ENCODE peak calls at places on chromosome 9, in nine cellular contexts. A is Calu3, I is HFF-Myc, B is mesothelial cell of epicardium, Q is psoas muscle, G is lower leg skin, U is progenitor cell of endocrine pancreas, N is tibial artery, V is left ventricle myocardium inferior. M is an unnamed sample.

GRCh38 chr9:87431831-87432230 is 65.8 kb upstream of the DAPK1 start:
- DNase-seq in A (no peak), I (no peak), B (no peak), Q (no peak), G (no peak), U (no peak), N (no peak), V (no peak), M (no peak)

GRCh38 chr9:28801144-28801799 is 1228.0 kb upstream of the C9orf72 start:
- DNase-seq in A (no peak), I (no peak), B (no peak), Q (no peak), G (no peak), U (no peak), N (no peak), V (no peak), M (no peak)

GRCh38 chr9:76374702-76375543 is 19.3 kb downstream of the RFK start:
- DNase-seq in A (peak; percentile 80), I (peak; percentile 75), B (no peak), Q (peak; percentile 66), G (peak; percentile 48), U (no peak), N (no peak), V (peak; percentile 69), M (no peak)

GRCh38 chr9:126702501-126703329 is 89.0 kb downstream of the LMX1B start:
- DNase-seq in A (peak; percentile 28), I (no peak), B (peak; percentile 51), Q (no peak), G (no peak), U (peak; percentile 42), N (peak; percentile 66), V (no peak), M (peak; percentile 83)

GRCh38 chr9:125593581-125593980 is 113.4 kb downstream of the MAPKAP1 start:
- DNase-seq in A (no peak), I (no peak), B (no peak), Q (no peak), G (no peak), U (no peak), N (no peak), V (no peak), M (no peak)

GRCh38 chr9:34659592-34660253 is 2.7 kb downstream of the CCL27 start:
- DNase-seq in A (no peak), I (no peak), B (no peak), Q (no peak), G (no peak), U (no peak), N (no peak), V (no peak), M (no peak)

GRCh38 chr9:16210440-16210839 is 657.6 kb downstream of the CCDC171 start:
- DNase-seq in A (no peak), I (no peak), B (no peak), Q (no peak), G (no peak), U (no peak), N (no peak), V (no peak), M (no peak)

GRCh38 chr9:20698799-20699198 is 14.7 kb downstream of the FOCAD start:
- DNase-seq in A (no peak), I (no peak), B (no peak), Q (no peak), G (no peak), U (no peak), N (no peak), V (no peak), M (no peak)

GRCh38 chr9:135822383-135822755 is 85.0 kb downstream of the CAMSAP1 start:
- DNase-seq in A (no peak), I (no peak), B (no peak), Q (no peak), G (no peak), U (no peak), N (no peak), V (no peak), M (no peak)

GRCh38 chr9:76887003-76887821 is 18.7 kb downstream of the PRUNE2 start:
- DNase-seq in A (no peak), I (no peak), B (no peak), Q (no peak), G (no peak), U (no peak), N (no peak), V (no peak), M (no peak)

GRCh38 chr9:34374905-34375552 is 1.7 kb downstream of the MYORG start:
- DNase-seq in A (peak; percentile 30), I (no peak), B (no peak), Q (no peak), G (no peak), U (no peak), N (no peak), V (no peak), M (no peak)

GRCh38 chr9:98724810-98725530 is 16.2 kb upstream of the GABBR2 start:
- DNase-seq in A (no peak), I (no peak), B (no peak), Q (no peak), G (no peak), U (no peak), N (no peak), V (no peak), M (no peak)

GRCh38 chr9:108609227-108609894 is 246.4 kb downstream of the ACTL7B start:
- DNase-seq in A (no peak), I (peak; percentile 9), B (no peak), Q (no peak), G (peak; percentile 35), U (no peak), N (no peak), V (no peak), M (no peak)

GRCh38 chr9:83430681-83431080 is 107.5 kb downstream of the FRMD3 start:
- DNase-seq in A (no peak), I (no peak), B (no peak), Q (no peak), G (peak; percentile 21), U (no peak), N (no peak), V (no peak), M (no peak)

GRCh38 chr9:70525553-70525952 is 111.1 kb upstream of the KLF9 start:
- DNase-seq in A (no peak), I (no peak), B (no peak), Q (no peak), G (no peak), U (no peak), N (no peak), V (no peak), M (no peak)

GRCh38 chr9:83978992-83979811 is 813 bp downstream of the HNRNPK start:
- DNase-seq in A (peak; percentile 72), I (no peak), B (peak; percentile 77), Q (peak; percentile 84), G (peak; percentile 76), U (peak; percentile 58), N (peak; percentile 89), V (peak; percentile 86), M (peak; percentile 92)

GRCh38 chr9:12775963-12776774 is 1.3 kb downstream of the LURAP1L start:
- DNase-seq in A (peak; percentile 83), I (peak; percentile 57), B (peak; percentile 71), Q (peak; percentile 84), G (peak; percentile 85), U (peak; percentile 49), N (peak; percentile 93), V (peak; percentile 82), M (peak; percentile 90)

DNA sequence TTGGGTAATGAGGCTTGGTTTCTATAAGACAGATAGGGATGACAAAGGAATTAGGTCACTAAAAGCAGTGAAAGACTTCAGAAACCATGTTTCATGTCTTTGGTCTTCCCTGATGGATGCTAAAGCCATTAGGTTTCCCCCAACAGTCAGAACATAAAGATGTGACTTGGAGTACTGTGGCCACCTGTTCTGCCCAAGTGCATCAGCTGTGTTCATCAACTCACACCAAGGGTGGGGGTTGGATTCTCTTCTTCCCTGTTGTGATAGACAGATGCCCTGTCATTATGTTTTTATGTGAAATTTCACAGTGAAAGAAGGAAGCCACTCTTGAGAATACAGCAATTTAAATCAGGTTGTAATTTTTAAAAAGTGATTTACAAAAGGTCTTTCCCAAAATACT is 196.8 kb downstream of the SH3GL2 start:
- DNase-seq in A (no peak), I (no peak), B (no peak), Q (no peak), G (no peak), U (no peak), N (no peak), V (no peak), M (no peak)
- TF ChIP-seq CTCF in A (no peak), I (no peak), B (no peak), Q (no peak), G (no peak), U (no peak), N (no peak), V (no peak), M (no peak)

GRCh38 chr9:3331801-3332200 is 194.0 kb downstream of the RFX3 start:
- DNase-seq in A (peak; percentile 1), I (no peak), B (no peak), Q (no peak), G (no peak), U (no peak), N (no peak), V (no peak), M (no peak)
- TF ChIP-seq CTCF in A (no peak), I (peak; percentile 21), B (no peak), Q (no peak), G (no peak), U (peak; percentile 12), N (no peak), V (peak; percentile 31), M (no peak)

GRCh38 chr9:88741335-88741734 is 206.4 kb downstream of the NXNL2 start:
- DNase-seq in A (no peak), I (no peak), B (no peak), Q (no peak), G (no peak), U (no peak), N (no peak), V (no peak), M (no peak)

GRCh38 chr9:88739373-88739772 is 204.4 kb downstream of the NXNL2 start:
- DNase-seq in A (no peak), I (no peak), B (no peak), Q (no peak), G (no peak), U (no peak), N (no peak), V (no peak), M (no peak)

GRCh38 chr9:88745281-88746001 is 210.5 kb downstream of the NXNL2 start:
- DNase-seq in A (no peak), I (peak; percentile 99), B (no peak), Q (no peak), G (no peak), U (no peak), N (no peak), V (no peak), M (no peak)

GRCh38 chr9:88740844-88741243 is 205.9 kb downstream of the NXNL2 start:
- DNase-seq in A (no peak), I (no peak), B (no peak), Q (no peak), G (no peak), U (no peak), N (no peak), V (no peak), M (no peak)

GRCh38 chr9:88742483-88742882 is 207.5 kb downstream of the NXNL2 start:
- DNase-seq in A (no peak), I (peak; percentile 49), B (no peak), Q (peak; percentile 55), G (no peak), U (no peak), N (peak; percentile 87), V (no peak), M (no peak)
- TF ChIP-seq CTCF in A (no peak), I (no peak), B (no peak), Q (no peak), G (no peak), U (no peak), N (no peak), V (no peak), M (no peak)

GRCh38 chr9:32706004-32706749 is 70.7 kb upstream of the TAF1L start:
- DNase-seq in A (no peak), I (no peak), B (no peak), Q (no peak), G (no peak), U (no peak), N (no peak), V (no peak), M (no peak)
- TF ChIP-seq CTCF in A (no peak), I (no peak), B (no peak), Q (no peak), G (no peak), U (no peak), N (no peak), V (no peak), M (no peak)

M was measured in left lung.